ENCODE peak calls at places on chromosomes 4 and X, in eight cellular contexts. S, F, U, C, Y, J, P and N are unnamed samples.

GRCh38 chr4:113692809-113693411 is 68.6 kb downstream of the CAMK2D start:
- DNase-seq in S (no peak), F (no peak), U (no peak), C (no peak), Y (no peak), J (no peak), P (no peak), N (no peak)

GRCh38 chr4:20859097-20859781 is 159.0 kb downstream of the PACRGL start:
- DNase-seq in S (no peak), F (no peak), U (no peak), C (no peak), Y (no peak), J (no peak), P (no peak), N (no peak)

GRCh38 chrX:154074199-154074598 is 23.3 kb downstream of the MECP2 start:
- DNase-seq in S (peak; percentile 63), F (no peak), U (no peak), C (peak; percentile 73), Y (no peak), J (no peak), P (no peak), N (no peak)

GRCh38 chrX:13721371-13721770 is 13.0 kb downstream of the TRAPPC2 start:
- DNase-seq in S (no peak), F (no peak), U (no peak), C (peak; percentile 46), Y (no peak), J (no peak), P (no peak), N (no peak)

GRCh38 chrX:51024106-51024696 is 113.7 kb downstream of the BMP15 start:
- DNase-seq in S (no peak), F (no peak), U (no peak), C (no peak), Y (no peak), J (no peak), P (no peak), N (no peak)

GRCh38 chr4:77817304-77818076 is 1.7 kb downstream of the CNOT6L start:
- DNase-seq in S (no peak), F (no peak), U (no peak), C (no peak), Y (no peak), J (no peak), P (no peak), N (no peak)

GRCh38 chrX:39477438-39478120 is 620.2 kb downstream of the BCOR start:
- DNase-seq in S (peak; percentile 94), F (peak; percentile 22), U (no peak), C (no peak), Y (no peak), J (no peak), P (no peak), N (no peak)

GRCh38 chrX:1221296-1221845 is 8.9 kb upstream of the CRLF2 start:
- DNase-seq in S (no peak), F (no peak), U (no peak), C (no peak), Y (no peak), J (no peak), P (no peak), N (no peak)

GRCh38 chrX:7047951-7048350 is 99.6 kb upstream of the STS start:
- DNase-seq in S (no peak), F (no peak), U (no peak), C (no peak), Y (no peak), J (no peak), P (no peak), N (no peak)

GRCh38 chr4:6338951-6339817 is 69.5 kb downstream of the WFS1 start:
- DNase-seq in S (no peak), F (no peak), U (no peak), C (no peak), Y (no peak), J (no peak), P (no peak), N (no peak)

GRCh38 chr4:110198472-110199419 is at the start of gene ELOVL6:
- DNase-seq in S (peak; percentile 95), F (peak; percentile 22), U (peak; percentile 31), C (peak; percentile 72), Y (peak; percentile 55), J (peak; percentile 18), P (peak; percentile 71), N (peak; percentile 52)
- H3K27ac ChIP-seq in S (peak within 1 kb of the TSS; percentile 85), F (peak within 1 kb of the TSS; percentile 75), U (peak within 1 kb of the TSS; percentile 87), C (peak within 1 kb of the TSS; percentile 69), Y (no peak within 1 kb of the TSS), J (peak within 1 kb of the TSS; percentile 47), P (peak within 1 kb of the TSS; percentile 14), N (peak within 1 kb of the TSS; percentile 96)

DNA sequence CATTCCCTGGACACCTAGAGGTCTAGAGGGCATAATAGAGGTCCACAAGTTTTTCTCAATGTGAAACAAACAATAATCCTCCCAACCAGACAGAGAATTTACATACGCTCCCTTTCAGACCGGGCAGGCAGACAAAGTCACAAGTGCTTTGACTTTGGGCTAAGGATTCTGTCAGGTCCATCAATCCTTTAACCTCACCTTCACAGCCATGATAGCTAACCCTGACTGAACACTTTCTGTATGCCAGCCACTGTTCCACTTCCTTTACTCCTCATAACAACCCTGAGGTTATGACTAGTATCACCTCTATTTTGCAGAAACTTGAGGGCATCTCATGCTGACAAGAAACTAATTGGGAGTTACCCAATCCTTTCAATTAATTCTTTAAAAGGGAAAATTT is 118.8 kb upstream of the AFF2 start:
- DNase-seq in S (no peak), F (no peak), U (no peak), C (no peak), Y (no peak), J (no peak), P (no peak), N (no peak)
- H3K4me3 ChIP-seq in S (no peak overlapping the region), F (peak overlapping the region; percentile 44), U (no peak overlapping the region), C (no peak overlapping the region), Y (no peak overlapping the region), J (no peak overlapping the region), P (no peak overlapping the region), N (no peak overlapping the region)

GRCh38 chr4:57320217-57320616 is 210.0 kb upstream of the IGFBP7 start:
- DNase-seq in S (no peak), F (no peak), U (no peak), C (no peak), Y (no peak), J (no peak), P (no peak), N (no peak)
- H3K27ac ChIP-seq in S (no peak overlapping the region), F (no peak overlapping the region), U (no peak overlapping the region), C (no peak overlapping the region), Y (no peak overlapping the region), J (no peak overlapping the region), P (no peak overlapping the region), N (no peak overlapping the region)

GRCh38 chr4:1310031-1310795 is 20.5 kb downstream of the MAEA start:
- DNase-seq in S (peak; percentile 38), F (no peak), U (no peak), C (peak; percentile 16), Y (no peak), J (no peak), P (no peak), N (no peak)

GRCh38 chr4:1307951-1308735 is 18.5 kb downstream of the MAEA start:
- DNase-seq in S (no peak), F (no peak), U (no peak), C (no peak), Y (no peak), J (no peak), P (no peak), N (no peak)

GRCh38 chr4:1310796-1311715 is 21.4 kb downstream of the MAEA start:
- DNase-seq in S (peak; percentile 36), F (peak; percentile 50), U (no peak), C (no peak), Y (no peak), J (no peak), P (no peak), N (no peak)

GRCh38 chr4:1305781-1306455 is 16.2 kb downstream of the MAEA start:
- DNase-seq in S (peak; percentile 41), F (no peak), U (no peak), C (no peak), Y (no peak), J (no peak), P (no peak), N (no peak)

DNA sequence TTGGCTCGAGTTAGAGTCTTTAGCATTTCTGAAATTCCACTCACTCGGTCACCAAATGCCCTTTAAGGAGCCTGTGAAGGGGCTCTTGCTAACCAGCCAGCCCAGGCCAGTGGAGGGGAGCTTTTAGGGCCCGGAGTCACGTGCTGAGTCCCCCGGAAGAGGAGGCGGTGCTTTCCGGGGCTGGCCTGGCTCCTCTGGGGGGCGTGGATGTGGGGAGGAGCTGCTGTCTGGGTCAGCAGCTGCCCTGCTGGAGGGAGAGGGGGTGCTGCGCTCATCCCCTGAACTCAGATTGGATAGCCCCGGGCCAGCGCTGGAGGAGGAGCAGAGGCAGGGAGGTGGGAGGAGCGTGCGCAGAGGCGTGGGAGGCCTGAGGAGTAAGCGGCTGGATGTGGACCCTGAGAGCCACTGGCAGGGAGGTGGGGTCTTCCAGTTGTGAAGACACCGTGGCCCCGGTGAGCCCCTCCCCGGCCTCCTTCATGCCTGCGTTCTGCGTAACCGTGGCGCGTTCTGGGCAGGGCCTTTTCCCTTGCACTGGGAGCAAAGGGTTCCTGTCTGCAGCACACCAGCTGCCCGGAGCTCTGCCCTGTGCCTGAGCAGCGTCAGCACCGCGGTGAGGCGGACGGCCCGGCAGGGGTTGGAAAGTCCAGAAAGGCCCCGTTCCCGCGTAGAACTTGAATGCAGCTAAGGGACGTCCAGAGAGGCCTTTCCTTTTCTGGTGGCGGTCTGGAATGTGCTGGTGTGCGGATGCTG is 19.7 kb downstream of the MAEA start:
- DNase-seq in S (peak; percentile 98), F (peak; percentile 58), U (peak; percentile 81), C (peak; percentile 94), Y (peak; percentile 94), J (peak; percentile 84), P (peak; percentile 96), N (peak; percentile 49)
- H3K4me3 ChIP-seq in S (peak overlapping the region; percentile 77), F (peak overlapping the region; percentile 11), U (peak overlapping the region; percentile 45), C (peak overlapping the region; percentile 37), Y (peak overlapping the region; percentile 35), J (peak overlapping the region; percentile 63), P (peak overlapping the region; percentile 47), N (peak overlapping the region; percentile 53)